ENCODE peak calls at places on chromosomes 3 and 15, in ten cellular contexts. V is IMR-90, L is lower lobe of right lung, U is heart left ventricle, A is gastrocnemius medialis, S is aorta, R is body of pancreas, Q is heart right ventricle, C is lung, G is PC-3. W is an unnamed sample.

GRCh38 chr3:69604735-69605435 is 134.4 kb upstream of the MITF start:
- ATAC-seq in V (no peak), L (no peak), U (no peak), A (no peak), S (no peak), R (no peak), Q (no peak), C (no peak), G (no peak), W (no peak)

GRCh38 chr3:12818273-12818672 is 21.8 kb downstream of the CAND2 start:
- ATAC-seq in V (no peak), L (no peak), U (no peak), A (no peak), S (no peak), R (no peak), Q (no peak), C (no peak), G (no peak), W (no peak)

GRCh38 chr3:63972196-63972595 is 51.1 kb downstream of the PSMD6 start:
- ATAC-seq in V (peak), L (no peak), U (no peak), A (no peak), S (no peak), R (no peak), Q (no peak), C (no peak), G (no peak), W (no peak)

GRCh38 chr3:144652573-144652972 is 681.0 kb downstream of the DIPK2A start:
- ATAC-seq in V (peak), L (no peak), U (no peak), A (no peak), S (no peak), R (no peak), Q (no peak), C (no peak), G (no peak), W (no peak)

GRCh38 chr15:48392356-48392755 is 61.1 kb downstream of the DUT start:
- ATAC-seq in V (no peak), L (peak), U (peak), A (peak), S (peak), R (peak), Q (peak), C (no peak), G (no peak), W (peak)

GRCh38 chr3:148792540-148792939 is 35.1 kb upstream of the CPB1 start:
- ATAC-seq in V (no peak), L (no peak), U (no peak), A (no peak), S (no peak), R (no peak), Q (no peak), C (no peak), G (no peak), W (no peak)

GRCh38 chr15:50562735-50563640 is 16.5 kb upstream of the USP50 start:
- ATAC-seq in V (no peak), L (no peak), U (no peak), A (no peak), S (no peak), R (no peak), Q (no peak), C (no peak), G (no peak), W (no peak)

GRCh38 chr15:23647421-23648375 is at the start of gene MAGEL2:
- ATAC-seq in V (peak), L (peak), U (no peak), A (no peak), S (peak), R (peak), Q (peak), C (no peak), G (no peak), W (peak)

GRCh38 chr3:66479532-66479947 is 21.3 kb downstream of the LRIG1 start:
- ATAC-seq in V (no peak), L (no peak), U (no peak), A (no peak), S (no peak), R (no peak), Q (no peak), C (no peak), G (no peak), W (no peak)

GRCh38 chr3:116148881-116149530 is 296.3 kb downstream of the LSAMP start:
- ATAC-seq in V (peak), L (no peak), U (no peak), A (no peak), S (no peak), R (no peak), Q (no peak), C (no peak), G (peak), W (no peak)

GRCh38 chr15:45429974-45430792 is 51.8 kb upstream of the GATM start:
- ATAC-seq in V (peak), L (peak), U (no peak), A (no peak), S (peak), R (peak), Q (peak), C (peak), G (peak), W (peak)

GRCh38 chr15:36133686-36134085 is 445.7 kb upstream of the CDIN1 start:
- ATAC-seq in V (peak), L (no peak), U (no peak), A (no peak), S (no peak), R (no peak), Q (no peak), C (no peak), G (no peak), W (no peak)

GRCh38 chr3:72659609-72660008 is 188.6 kb downstream of the SHQ1 start:
- ATAC-seq in V (no peak), L (no peak), U (no peak), A (no peak), S (no peak), R (no peak), Q (no peak), C (no peak), G (no peak), W (no peak)

GRCh38 chr3:62128028-62128427 is 245.3 kb downstream of the FEZF2 start:
- ATAC-seq in V (no peak), L (peak), U (no peak), A (peak), S (no peak), R (no peak), Q (peak), C (peak), G (no peak), W (peak)

GRCh38 chr3:5226783-5227182 is 39.3 kb downstream of the EDEM1 start:
- ATAC-seq in V (peak), L (no peak), U (no peak), A (no peak), S (no peak), R (no peak), Q (no peak), C (no peak), G (peak), W (no peak)

GRCh38 chr3:197737319-197737649 is 580 bp upstream of the RUBCN start:
- ATAC-seq in V (no peak), L (peak), U (no peak), A (peak), S (no peak), R (peak), Q (no peak), C (no peak), G (peak), W (no peak)

GRCh38 chr15:23877502-23878412 is 190.7 kb upstream of the NDN start:
- ATAC-seq in V (peak), L (peak), U (peak), A (no peak), S (no peak), R (peak), Q (peak), C (no peak), G (peak), W (no peak)

GRCh38 chr15:63991706-63992105 is 54.6 kb downstream of the DAPK2 start:
- ATAC-seq in V (no peak), L (no peak), U (no peak), A (peak), S (no peak), R (no peak), Q (peak), C (no peak), G (no peak), W (no peak)

GRCh38 chr15:22259881-22260421 is 179.6 kb downstream of the OR4M2 start:
- ATAC-seq in V (no peak), L (no peak), U (no peak), A (no peak), S (no peak), R (no peak), Q (no peak), C (no peak), G (no peak), W (no peak)

DNA sequence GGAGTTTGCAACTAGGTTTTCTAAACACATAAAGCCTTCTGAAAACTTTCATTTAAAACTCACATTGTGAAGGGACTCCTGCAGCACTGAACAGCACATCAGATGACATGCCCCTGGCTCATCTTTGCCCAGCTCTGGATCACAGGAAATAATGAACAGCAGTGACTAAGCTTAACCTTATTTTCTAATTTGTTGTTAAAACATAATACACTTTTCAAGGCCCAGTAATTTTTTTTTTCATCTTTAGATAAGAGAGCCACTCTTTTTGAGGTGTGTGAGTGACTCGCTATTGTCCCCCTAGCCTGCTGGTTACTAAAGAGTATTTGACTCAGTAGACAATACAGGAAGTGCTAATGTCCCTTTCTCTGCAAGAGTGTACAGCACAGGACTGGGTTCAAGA is 204.0 kb downstream of the OSBPL10 start:
- ATAC-seq in V (no peak), L (no peak), U (no peak), A (no peak), S (no peak), R (no peak), Q (no peak), C (no peak), G (peak), W (no peak)
- H3K4me3 ChIP-seq in V (no peak), L (no peak), U (no peak), A (no peak), S (no peak), R (no peak), Q (no peak), C (no peak), G (no peak), W (no peak)

GRCh38 chr3:168973206-168973605 is 690.3 kb downstream of the MECOM start:
- ATAC-seq in V (no peak), L (no peak), U (no peak), A (no peak), S (no peak), R (no peak), Q (no peak), C (no peak), G (no peak), W (no peak)
- H3K4me3 ChIP-seq in V (no peak), L (no peak), U (no peak), A (no peak), S (no peak), R (no peak), Q (no peak), C (no peak), G (no peak), W (no peak)

GRCh38 chr3:176513604-176514003 is 683.7 kb downstream of the TBL1XR1 start:
- ATAC-seq in V (no peak), L (no peak), U (no peak), A (no peak), S (no peak), R (no peak), Q (no peak), C (no peak), G (no peak), W (no peak)

GRCh38 chr3:176512037-176512436 is 685.2 kb downstream of the TBL1XR1 start:
- ATAC-seq in V (no peak), L (no peak), U (no peak), A (no peak), S (no peak), R (no peak), Q (no peak), C (no peak), G (no peak), W (no peak)

GRCh38 chr3:176514297-176514696 is 683.0 kb downstream of the TBL1XR1 start:
- ATAC-seq in V (no peak), L (no peak), U (no peak), A (no peak), S (no peak), R (no peak), Q (no peak), C (no peak), G (peak), W (no peak)

GRCh38 chr3:176505878-176506621 is 691.2 kb downstream of the TBL1XR1 start:
- ATAC-seq in V (no peak), L (no peak), U (no peak), A (no peak), S (no peak), R (no peak), Q (no peak), C (no peak), G (no peak), W (no peak)

DNA sequence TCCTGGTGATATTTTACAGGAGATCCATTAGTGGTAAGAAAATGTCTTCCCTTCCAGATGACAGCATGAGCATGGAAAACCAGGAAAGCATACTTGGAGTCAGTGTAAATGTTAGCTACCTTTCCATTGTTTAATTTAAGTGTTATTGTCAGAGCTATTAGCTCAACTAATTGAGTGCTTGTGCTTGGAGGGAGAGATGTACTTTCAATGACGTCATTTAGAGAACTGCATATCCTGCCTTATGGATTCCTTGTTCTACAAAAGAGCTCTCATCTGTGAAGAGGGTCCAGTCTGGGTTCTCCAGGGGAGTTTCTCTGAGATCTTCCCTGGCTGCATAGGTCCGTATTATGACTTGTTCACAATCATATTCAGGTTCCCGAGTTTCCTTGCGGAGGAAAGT is 687.2 kb downstream of the TBL1XR1 start:
- ATAC-seq in V (no peak), L (no peak), U (no peak), A (no peak), S (no peak), R (no peak), Q (no peak), C (no peak), G (no peak), W (no peak)
- H3K4me3 ChIP-seq in V (no peak), L (no peak), U (no peak), A (no peak), S (no peak), R (no peak), Q (no peak), C (no peak), G (no peak), W (no peak)

DNA sequence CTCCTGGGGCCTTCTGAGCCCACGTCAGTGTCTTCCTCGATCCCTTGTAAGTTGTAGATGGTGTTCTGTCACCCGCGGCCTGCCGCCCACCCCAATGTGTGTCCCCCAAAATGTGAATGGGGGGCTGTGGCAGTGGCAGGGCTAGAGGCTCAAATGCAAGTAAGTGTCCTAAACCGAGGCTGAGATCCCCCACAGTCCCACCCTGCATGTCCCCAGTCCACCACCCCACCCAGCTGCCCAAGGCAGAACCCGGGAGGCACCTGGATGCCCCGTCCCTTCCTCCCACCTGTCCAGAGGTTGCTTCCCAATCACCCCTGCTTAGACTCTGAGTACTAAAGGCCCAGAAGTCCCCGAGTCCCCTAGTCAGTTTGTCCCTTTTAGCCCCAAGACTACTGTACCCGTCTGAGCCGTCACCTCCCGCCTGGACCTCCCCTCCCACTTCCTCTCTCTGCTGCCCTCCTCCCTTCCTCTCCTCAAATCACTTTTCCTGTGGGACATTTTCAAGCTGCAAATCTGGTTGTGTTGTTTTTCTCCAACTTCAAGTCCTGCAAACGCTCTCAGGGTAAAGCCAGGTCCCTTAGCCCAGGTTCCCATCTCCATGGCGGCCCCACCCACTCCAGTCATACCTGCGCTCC is 11.8 kb upstream of the PLXND1 start:
- ATAC-seq in V (no peak), L (no peak), U (no peak), A (no peak), S (no peak), R (no peak), Q (no peak), C (no peak), G (no peak), W (no peak)
- H3K4me3 ChIP-seq in V (no peak), L (peak), U (peak), A (no peak), S (no peak), R (no peak), Q (no peak), C (no peak), G (no peak), W (no peak)

GRCh38 chr3:20041197-20041780 is 1.0 kb downstream of the KAT2B start:
- ATAC-seq in V (peak), L (peak), U (peak), A (peak), S (peak), R (peak), Q (peak), C (peak), G (peak), W (peak)

GRCh38 chr3:20042331-20042730 is 2.1 kb downstream of the KAT2B start:
- ATAC-seq in V (no peak), L (no peak), U (no peak), A (no peak), S (no peak), R (no peak), Q (no peak), C (no peak), G (no peak), W (no peak)

GRCh38 chr3:20040476-20041196 is 390 bp downstream of the KAT2B start:
- ATAC-seq in V (peak), L (peak), U (peak), A (peak), S (peak), R (peak), Q (peak), C (peak), G (peak), W (peak)

GRCh38 chr3:20043825-20044224 is 3.6 kb downstream of the KAT2B start:
- ATAC-seq in V (no peak), L (no peak), U (no peak), A (no peak), S (no peak), R (no peak), Q (no peak), C (no peak), G (no peak), W (no peak)

GRCh38 chr3:20043398-20043797 is 3.2 kb downstream of the KAT2B start:
- ATAC-seq in V (no peak), L (peak), U (peak), A (no peak), S (peak), R (no peak), Q (peak), C (no peak), G (no peak), W (peak)
- H3K4me3 ChIP-seq in V (no peak), L (peak), U (peak), A (peak), S (no peak), R (no peak), Q (no peak), C (no peak), G (no peak), W (no peak)

GRCh38 chr3:25831578-25831977 is 41.7 kb downstream of the OXSM start:
- ATAC-seq in V (peak), L (no peak), U (no peak), A (no peak), S (no peak), R (no peak), Q (no peak), C (no peak), G (peak), W (no peak)
- H3K4me3 ChIP-seq in V (no peak), L (no peak), U (no peak), A (no peak), S (no peak), R (no peak), Q (no peak), C (no peak), G (no peak), W (no peak)

GRCh38 chr15:41510728-41511127 is 2.9 kb downstream of the LTK start:
- ATAC-seq in V (no peak), L (no peak), U (no peak), A (no peak), S (no peak), R (no peak), Q (no peak), C (no peak), G (no peak), W (no peak)

GRCh38 chr15:41513282-41514227 is at the start of gene LTK:
- ATAC-seq in V (peak), L (peak), U (no peak), A (no peak), S (no peak), R (no peak), Q (peak), C (peak), G (no peak), W (peak)

GRCh38 chr15:41512078-41512394 is 1.6 kb downstream of the LTK start:
- ATAC-seq in V (no peak), L (peak), U (no peak), A (no peak), S (no peak), R (no peak), Q (no peak), C (no peak), G (no peak), W (peak)

GRCh38 chr15:41512512-41513281 is 930 bp downstream of the LTK start:
- ATAC-seq in V (peak), L (peak), U (no peak), A (peak), S (peak), R (peak), Q (peak), C (no peak), G (no peak), W (peak)

DNA sequence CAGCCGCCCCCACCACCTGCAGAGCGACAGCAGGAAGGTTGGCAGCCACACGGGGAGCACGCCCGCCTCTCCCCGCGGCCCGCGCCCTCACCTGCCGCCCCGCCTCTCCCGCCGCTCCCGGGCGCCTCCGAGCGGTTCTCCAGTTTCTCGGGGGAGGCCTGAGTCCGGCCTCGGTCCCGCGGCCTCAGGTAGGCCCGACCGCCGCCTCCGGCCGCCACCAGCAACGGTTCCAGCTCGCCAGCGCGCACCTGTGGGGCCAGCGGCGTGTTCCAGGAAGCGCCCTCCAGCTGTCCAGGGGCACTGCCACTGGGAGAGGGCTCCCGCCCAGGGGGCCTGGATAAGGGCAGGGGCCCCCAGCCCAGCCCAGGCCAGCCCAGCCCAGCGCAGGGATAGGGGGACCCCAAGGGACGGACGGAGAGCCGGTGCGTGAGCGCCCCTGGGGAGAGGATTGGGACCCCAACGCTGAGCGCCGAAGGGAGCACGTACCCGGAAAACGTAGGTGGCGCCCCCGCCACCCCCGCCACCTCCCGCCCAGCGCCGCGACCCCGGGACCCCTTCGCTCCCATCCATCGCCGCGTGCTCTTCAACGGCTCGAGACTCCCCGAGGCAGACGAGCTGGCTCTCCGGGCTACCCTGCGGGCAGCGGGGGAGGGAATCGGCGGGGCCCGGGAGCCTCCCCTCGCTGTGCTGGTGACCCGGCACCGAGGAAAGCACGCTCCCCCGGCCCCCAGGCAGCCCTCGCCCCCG is 2.1 kb downstream of the LTK start:
- ATAC-seq in V (no peak), L (peak), U (no peak), A (no peak), S (no peak), R (no peak), Q (no peak), C (no peak), G (no peak), W (no peak)
- H3K4me3 ChIP-seq in V (no peak), L (peak), U (peak), A (no peak), S (no peak), R (no peak), Q (peak), C (no peak), G (no peak), W (peak)

GRCh38 chr15:67149068-67149841 is 83.9 kb downstream of the SMAD3 start:
- ATAC-seq in V (no peak), L (no peak), U (no peak), A (no peak), S (no peak), R (no peak), Q (no peak), C (no peak), G (no peak), W (no peak)
- H3K4me3 ChIP-seq in V (no peak), L (no peak), U (no peak), A (no peak), S (no peak), R (no peak), Q (no peak), C (no peak), G (peak), W (no peak)